ENCODE peak calls at places on chromosomes 2 and 18, in four cellular contexts. S is adrenal gland, G is AG04450, R is tibial artery. U is an unnamed sample.

GRCh38 chr2:23900133-23900926 is 26.6 kb downstream of the ATAD2B start:
- DNase-seq in R (no peak), G (no peak), S (no peak), U (no peak)

GRCh38 chr18:13218376-13219011 is at the start of gene LDLRAD4:
- DNase-seq in G (no peak), S (peak; percentile 49), R (peak; percentile 83), U (peak; percentile 51)

GRCh38 chr2:181438298-181438697 is 18.9 kb upstream of the ITGA4 start:
- DNase-seq in R (no peak), S (no peak), G (no peak), U (peak; percentile 24)

GRCh38 chr2:45497355-45497754 is 113.7 kb downstream of the SRBD1 start:
- DNase-seq in S (no peak), R (no peak), G (no peak), U (no peak)

GRCh38 chr2:96260404-96261260 is 5.2 kb downstream of the TMEM127 start:
- DNase-seq in S (peak; percentile 96), G (peak; percentile 65), R (peak; percentile 83), U (peak; percentile 91)

GRCh38 chr18:67483237-67483636 is 33.3 kb downstream of the DSEL start:
- DNase-seq in R (no peak), S (no peak), G (no peak), U (no peak)

GRCh38 chr2:235654115-235654514 is 160.3 kb downstream of the AGAP1 start:
- DNase-seq in G (no peak), R (no peak), S (no peak), U (no peak)

GRCh38 chr2:75564026-75564688 is 3.4 kb upstream of the EVA1A start:
- DNase-seq in S (no peak), R (no peak), G (no peak), U (no peak)

GRCh38 chr2:204947448-204947847 is 402.2 kb downstream of the PARD3B start:
- DNase-seq in R (no peak), S (no peak), G (no peak), U (no peak)

GRCh38 chr18:11040823-11041712 is 108.3 kb downstream of the PIEZO2 start:
- DNase-seq in G (peak; percentile 30), S (peak; percentile 25), R (no peak), U (peak; percentile 49)

GRCh38 chr2:120261387-120262006 is 8.8 kb downstream of the RALB start:
- DNase-seq in G (no peak), R (no peak), S (no peak), U (no peak)

GRCh38 chr2:48496867-48497266 is 33.1 kb upstream of the STON1 start:
- DNase-seq in G (no peak), S (peak; percentile 67), R (no peak), U (no peak)

GRCh38 chr2:55887351-55887750 is 36.2 kb downstream of the EFEMP1 start:
- DNase-seq in G (no peak), R (no peak), S (no peak), U (no peak)

GRCh38 chr2:7706791-7707190 is 789.6 kb downstream of the RNF144A start:
- DNase-seq in R (no peak), G (no peak), S (no peak), U (no peak)

GRCh38 chr2:72155737-72156136 is 8.1 kb upstream of the CYP26B1 start:
- DNase-seq in G (no peak), S (no peak), R (peak; percentile 49), U (no peak)

GRCh38 chr2:72155151-72155550 is 7.5 kb upstream of the CYP26B1 start:
- DNase-seq in S (no peak), R (no peak), G (no peak), U (no peak)

GRCh38 chr2:72154386-72154785 is 6.7 kb upstream of the CYP26B1 start:
- DNase-seq in R (no peak), S (no peak), G (no peak), U (no peak)

GRCh38 chr2:72153026-72153791 is 5.5 kb upstream of the CYP26B1 start:
- DNase-seq in G (no peak), S (peak; percentile 12), R (peak; percentile 48), U (peak; percentile 7)

DNA sequence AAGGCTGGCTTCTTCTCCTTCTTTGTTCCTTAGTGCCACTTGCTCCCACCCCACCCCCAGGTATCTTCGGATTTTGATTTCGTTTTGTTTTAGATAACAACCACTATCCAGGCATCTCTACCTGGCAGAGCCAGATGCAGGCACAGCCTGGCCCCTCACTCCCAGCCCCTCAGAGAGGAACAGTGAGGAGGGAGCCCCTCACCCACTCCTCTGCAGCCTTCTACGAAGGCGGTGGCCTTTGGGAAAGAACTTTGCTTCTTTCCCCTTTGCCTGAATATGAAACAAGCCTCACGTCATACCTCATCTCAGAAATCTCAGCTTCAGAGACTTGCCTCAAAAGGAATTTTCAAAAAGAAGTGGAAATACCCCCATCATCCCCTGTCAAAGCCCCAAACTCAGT is 6.3 kb upstream of the CYP26B1 start:
- DNase-seq in S (no peak), R (no peak), G (no peak), U (no peak)
- H3K27me3 ChIP-seq in S (peaks cover 11% of the 10 kb centered on the region), R (no peaks in the 10 kb centered on the region), G (peaks cover 81% of the 10 kb centered on the region), U (peaks cover 16% of the 10 kb centered on the region)

GRCh38 chr2:73174244-73174643 is 28.1 kb upstream of the NOTO start:
- DNase-seq in G (no peak), S (no peak), R (no peak), U (no peak)
- H3K27me3 ChIP-seq in G (peaks cover 13% of the 10 kb centered on the region), S (peaks cover 3% of the 10 kb centered on the region), R (no peaks in the 10 kb centered on the region), U (peaks cover 24% of the 10 kb centered on the region)

DNA sequence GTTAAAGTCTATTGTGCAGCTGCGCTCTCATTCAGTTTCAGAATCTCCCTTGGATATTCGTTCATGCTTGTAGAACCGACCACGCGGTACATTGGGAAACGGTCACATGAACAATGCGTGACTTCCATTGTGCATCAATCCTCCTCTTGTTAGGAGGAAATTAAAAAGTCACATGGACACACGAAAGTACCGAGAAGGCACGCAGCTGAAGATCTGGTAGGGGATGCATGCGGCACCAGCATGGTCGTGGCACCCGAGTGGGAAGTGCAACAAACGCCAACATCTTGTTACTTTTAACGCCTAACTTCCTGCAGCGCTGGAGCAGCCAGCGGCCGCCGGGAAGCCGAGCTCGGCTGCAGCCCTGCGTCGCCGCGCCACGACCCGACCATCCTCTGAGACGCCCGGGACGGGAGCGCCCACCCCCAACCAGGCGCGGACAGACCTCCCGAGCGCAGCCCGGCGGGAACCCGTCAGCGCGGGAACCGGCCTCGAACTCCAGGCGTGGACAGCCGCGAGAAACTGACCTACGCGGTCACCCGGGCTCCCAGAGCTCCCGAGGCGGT is 412 bp downstream of the OSBPL1A start:
- DNase-seq in S (peak; percentile 75), R (peak; percentile 85), G (peak; percentile 21), U (peak; percentile 31)
- H3K27me3 ChIP-seq in S (no peaks in the 10 kb centered on the region), R (no peaks in the 10 kb centered on the region), G (no peaks in the 10 kb centered on the region), U (no peaks in the 10 kb centered on the region)

GRCh38 chr2:239779592-239779983 is 245.6 kb downstream of the NDUFA10 start:
- DNase-seq in S (no peak), R (peak; percentile 51), G (no peak), U (no peak)
- H3K27me3 ChIP-seq in S (no peaks in the 10 kb centered on the region), R (no peaks in the 10 kb centered on the region), G (no peaks in the 10 kb centered on the region), U (peaks cover 48% of the 10 kb centered on the region)

GRCh38 chr2:20666114-20666363 is 905 bp upstream of the GDF7 start:
- DNase-seq in G (no peak), S (no peak), R (peak; percentile 72), U (no peak)

GRCh38 chr2:20667151-20667530 is 197 bp downstream of the GDF7 start:
- DNase-seq in R (no peak), G (no peak), S (no peak), U (no peak)

GRCh38 chr2:20665261-20666113 is 1.5 kb upstream of the GDF7 start:
- DNase-seq in G (no peak), S (no peak), R (peak; percentile 74), U (no peak)

GRCh38 chr2:20667531-20668401 is 822 bp downstream of the GDF7 start:
- DNase-seq in G (no peak), R (peak; percentile 71), S (no peak), U (no peak)

GRCh38 chr2:20666364-20667150 is at the start of gene GDF7:
- DNase-seq in S (peak; percentile 16), G (no peak), R (peak; percentile 93), U (peak; percentile 60)
- H3K27me3 ChIP-seq in S (peaks cover 77% of the 10 kb centered on the region), G (peaks cover 93% of the 10 kb centered on the region), R (no peaks in the 10 kb centered on the region), U (peaks cover 90% of the 10 kb centered on the region)

U was measured in WERI-Rb-1.